ENCODE peak calls at places on chromosome 15, in four cellular contexts. D is heart left ventricle, A is right cardiac atrium, T is PC-3. J is an unnamed sample.

GRCh38 chr15:32646304-32646703 is 4.8 kb downstream of the SCG5 start:
- DNase-seq in D (no peak), A (no peak), T (no peak), J (no peak)

GRCh38 chr15:34161329-34161953 is 48.5 kb downstream of the KATNBL1 start:
- DNase-seq in D (no peak), A (no peak), T (peak; percentile 57), J (no peak)

GRCh38 chr15:90016721-90017120 is 15.6 kb downstream of the ZNF710 start:
- DNase-seq in D (no peak), A (no peak), T (no peak), J (no peak)

GRCh38 chr15:29102911-29103824 is 166.5 kb downstream of the NSMCE3 start:
- DNase-seq in D (peak; percentile 42), A (peak; percentile 50), T (no peak), J (peak; percentile 49)

GRCh38 chr15:48798319-48798718 is 12.6 kb downstream of the CEP152 start:
- DNase-seq in D (no peak), A (no peak), T (no peak), J (no peak)

GRCh38 chr15:43749690-43750345 is 3.6 kb downstream of the PDIA3 start:
- DNase-seq in D (no peak), A (no peak), T (no peak), J (peak; percentile 51)

GRCh38 chr15:100918034-100918689 is 995 bp upstream of the LRRK1 start:
- DNase-seq in D (peak; percentile 86), A (peak; percentile 82), T (peak; percentile 89), J (peak; percentile 92)

GRCh38 chr15:67358812-67359211 is 104.2 kb downstream of the IQCH start:
- DNase-seq in D (no peak), A (no peak), T (no peak), J (no peak)

GRCh38 chr15:24945711-24946110 is 9.1 kb upstream of the SNRPN start:
- DNase-seq in D (no peak), A (no peak), T (no peak), J (no peak)

GRCh38 chr15:63156086-63156707 is 1.1 kb downstream of the RPS27L start:
- DNase-seq in D (no peak), A (no peak), T (peak; percentile 13), J (no peak)

DNA sequence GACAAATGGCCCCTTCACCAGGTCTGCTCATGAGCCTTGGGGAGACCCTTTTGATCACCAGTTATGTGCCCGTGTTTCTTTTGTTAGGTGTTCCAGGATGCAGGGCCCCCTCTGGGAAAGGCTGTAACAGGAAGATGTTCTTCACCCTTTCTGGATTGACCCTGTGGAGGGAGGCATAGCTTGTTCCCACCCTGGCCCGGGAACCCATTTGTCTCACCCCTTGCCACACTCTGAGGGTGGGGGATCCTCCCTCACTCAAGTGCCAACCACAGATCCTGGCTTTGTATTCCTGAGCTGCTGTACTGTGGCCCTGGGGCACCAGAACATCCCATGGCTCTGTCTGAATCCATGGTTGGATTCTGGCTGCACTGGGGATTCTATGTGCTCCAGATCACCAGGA is 18.9 kb downstream of the IL16 start:
- DNase-seq in D (no peak), A (no peak), T (no peak), J (no peak)
- H3K4me3 ChIP-seq in D (no peak overlapping the region), A (no peak overlapping the region), T (no peak overlapping the region), J (no peak overlapping the region)

GRCh38 chr15:68554716-68555347 is 24.0 kb upstream of the CORO2B start:
- DNase-seq in D (no peak), A (no peak), T (no peak), J (no peak)

GRCh38 chr15:68553994-68554715 is 24.6 kb upstream of the CORO2B start:
- DNase-seq in D (peak; percentile 63), A (peak; percentile 57), T (peak; percentile 88), J (no peak)

GRCh38 chr15:68553594-68553993 is 25.2 kb upstream of the CORO2B start:
- DNase-seq in D (no peak), A (no peak), T (no peak), J (no peak)

GRCh38 chr15:68556139-68556990 is 22.4 kb upstream of the CORO2B start:
- DNase-seq in D (no peak), A (no peak), T (no peak), J (no peak)

GRCh38 chr15:68555348-68556037 is 23.3 kb upstream of the CORO2B start:
- DNase-seq in D (no peak), A (no peak), T (no peak), J (no peak)
- H3K27me3 ChIP-seq in D (no peaks in the 10 kb centered on the region), A (no peaks in the 10 kb centered on the region), T (no peaks in the 10 kb centered on the region), J (peaks cover 31% of the 10 kb centered on the region)

DNA sequence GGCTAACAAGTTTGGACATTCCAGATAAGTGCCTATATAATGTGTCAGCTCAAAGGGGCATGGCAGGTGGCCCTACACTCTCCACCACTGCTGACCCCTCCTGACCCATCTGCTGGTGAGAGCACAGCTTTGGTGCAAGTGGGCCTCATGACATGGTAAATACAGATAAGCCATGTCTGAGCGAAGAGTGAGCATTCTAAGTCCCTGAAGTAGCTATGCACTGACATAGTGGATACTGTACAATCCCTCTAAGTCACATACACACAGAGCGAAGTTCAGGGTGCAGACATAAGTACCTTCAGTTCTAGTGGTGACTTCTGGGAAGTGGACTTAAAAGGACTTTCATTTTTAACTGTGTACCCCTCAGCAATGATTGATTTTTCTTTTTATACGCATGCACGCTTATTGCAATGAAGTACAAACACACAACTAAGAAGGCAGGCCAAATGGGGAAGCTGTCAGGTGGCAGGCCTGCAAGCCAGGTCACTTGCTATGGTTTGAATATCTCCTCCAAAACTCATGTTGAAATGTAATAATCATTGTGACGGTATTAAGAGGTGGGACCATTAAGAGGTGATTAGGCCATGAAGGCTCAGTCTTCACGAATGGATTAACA is 41.5 kb downstream of the TBC1D2B start:
- DNase-seq in D (no peak), A (no peak), T (no peak), J (no peak)
- H3K4me3 ChIP-seq in D (no peak overlapping the region), A (no peak overlapping the region), T (no peak overlapping the region), J (no peak overlapping the region)

GRCh38 chr15:59991919-59992318 is 12.2 kb upstream of the FOXB1 start:
- DNase-seq in D (no peak), A (no peak), T (no peak), J (no peak)
- H3K27me3 ChIP-seq in D (peaks cover 81% of the 10 kb centered on the region), A (peaks cover 17% of the 10 kb centered on the region), T (peaks cover 68% of the 10 kb centered on the region), J (peaks cover 58% of the 10 kb centered on the region)

GRCh38 chr15:42401544-42402478 is 42.5 kb downstream of the CAPN3 start:
- DNase-seq in D (no peak), A (no peak), T (no peak), J (no peak)
- H3K4me3 ChIP-seq in D (no peak overlapping the region), A (no peak overlapping the region), T (no peak overlapping the region), J (no peak overlapping the region)

GRCh38 chr15:76187151-76187550 is 124.1 kb downstream of the ETFA start:
- DNase-seq in D (no peak), A (no peak), T (no peak), J (no peak)
- H3K27me3 ChIP-seq in D (peaks cover 54% of the 10 kb centered on the region), A (no peaks in the 10 kb centered on the region), T (no peaks in the 10 kb centered on the region), J (peaks cover 11% of the 10 kb centered on the region)

GRCh38 chr15:96474274-96474673 is 143.8 kb downstream of the NR2F2 start:
- DNase-seq in D (no peak), A (no peak), T (no peak), J (no peak)

GRCh38 chr15:96472647-96473046 is 142.1 kb downstream of the NR2F2 start:
- DNase-seq in D (no peak), A (no peak), T (no peak), J (no peak)

GRCh38 chr15:96473556-96473955 is 143.1 kb downstream of the NR2F2 start:
- DNase-seq in D (no peak), A (no peak), T (no peak), J (no peak)

DNA sequence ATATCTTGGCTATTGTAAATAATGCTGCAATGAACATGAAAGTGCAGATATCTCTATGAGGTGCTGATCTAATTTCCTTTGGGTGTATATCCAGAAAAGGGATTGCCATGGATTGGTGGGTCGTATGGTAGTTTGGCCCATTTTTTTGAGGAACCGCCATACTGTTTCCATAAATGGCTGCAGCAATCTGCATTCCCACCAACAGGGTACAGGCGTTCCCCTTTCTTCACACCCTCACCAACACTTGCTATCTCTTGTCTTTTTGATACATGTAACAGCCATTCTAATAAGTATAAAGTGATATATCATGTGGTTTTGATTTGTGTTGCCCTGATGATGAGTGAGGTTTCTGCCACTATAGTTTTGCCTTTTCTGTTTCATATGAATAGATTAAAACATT is 146.7 kb downstream of the NR2F2 start:
- DNase-seq in D (no peak), A (no peak), T (no peak), J (no peak)
- H3K4me3 ChIP-seq in D (no peak overlapping the region), A (no peak overlapping the region), T (no peak overlapping the region), J (no peak overlapping the region)

DNA sequence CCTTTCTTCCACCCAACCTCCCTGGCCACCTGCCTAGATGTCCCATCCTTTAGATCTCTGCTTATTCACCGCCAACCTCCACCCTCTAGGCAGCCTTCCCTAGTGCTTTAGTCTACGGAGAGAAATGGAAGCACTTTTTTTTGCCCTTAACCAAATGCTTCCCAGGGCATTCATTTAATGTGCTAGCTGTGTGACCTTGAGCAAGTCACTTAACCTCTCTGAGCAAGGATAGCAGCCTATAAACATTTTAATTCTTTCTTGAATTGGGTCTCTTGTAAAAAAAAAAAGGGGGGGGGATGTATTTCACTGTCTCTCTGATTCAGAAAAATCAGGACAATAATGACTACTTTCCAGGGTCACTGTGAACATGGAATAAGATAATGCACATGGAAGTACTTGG is 3.2 kb upstream of the INSYN1 start:
- DNase-seq in D (no peak), A (no peak), T (no peak), J (no peak)
- H3K27me3 ChIP-seq in D (peaks cover 9% of the 10 kb centered on the region), A (no peaks in the 10 kb centered on the region), T (peaks cover 74% of the 10 kb centered on the region), J (peaks cover 53% of the 10 kb centered on the region)

GRCh38 chr15:40932146-40932545 is 3.0 kb downstream of the DLL4 start:
- DNase-seq in D (peak; percentile 18), A (no peak), T (no peak), J (no peak)

GRCh38 chr15:40929730-40930429 is 740 bp downstream of the DLL4 start:
- DNase-seq in D (peak; percentile 71), A (no peak), T (peak; percentile 51), J (peak; percentile 75)

GRCh38 chr15:40931300-40932142 is 2.4 kb downstream of the DLL4 start:
- DNase-seq in D (peak; percentile 18), A (no peak), T (no peak), J (no peak)

GRCh38 chr15:40928975-40929729 is at the start of gene DLL4:
- DNase-seq in D (peak; percentile 74), A (peak; percentile 76), T (peak; percentile 77), J (peak; percentile 86)

DNA sequence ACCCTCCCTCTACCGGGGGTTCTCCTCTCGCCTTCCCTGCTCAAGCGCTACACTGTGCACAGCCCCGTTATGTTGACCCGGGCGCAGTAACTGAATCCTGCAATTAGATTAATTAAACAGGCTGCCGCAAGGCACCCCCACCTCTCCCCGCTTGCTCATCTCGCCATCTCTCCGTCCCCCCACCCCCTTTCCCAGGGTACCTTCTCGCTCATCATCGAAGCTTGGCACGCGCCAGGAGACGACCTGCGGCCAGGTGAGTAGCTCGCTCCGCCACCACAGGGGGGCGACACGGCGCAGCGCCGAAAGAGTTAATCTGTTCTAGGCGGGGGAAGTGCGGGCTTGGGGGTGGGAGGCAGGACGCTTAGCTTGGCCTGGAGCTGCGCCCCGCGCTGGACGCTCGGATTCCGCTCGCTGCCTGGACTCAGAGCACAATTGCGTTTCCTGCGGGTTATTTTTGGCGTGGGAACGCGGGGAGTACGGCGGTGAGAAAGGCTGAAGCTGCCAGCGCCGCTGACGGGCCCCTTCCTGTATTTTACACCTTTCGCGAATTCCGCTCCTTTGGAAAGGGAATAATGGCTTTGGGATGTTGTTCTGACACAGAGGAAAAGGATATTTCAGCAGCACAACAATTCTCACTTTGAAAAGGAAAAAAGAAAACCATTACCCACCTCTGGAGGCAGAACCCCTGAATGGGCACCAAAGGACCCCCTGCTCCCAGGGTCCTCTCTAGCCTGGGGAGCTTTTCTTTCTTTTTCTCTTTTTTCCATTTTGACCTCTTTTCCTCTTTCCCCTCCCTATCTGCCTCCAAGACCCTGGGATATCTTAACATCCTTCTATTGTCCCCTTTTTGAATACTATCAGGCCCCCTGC is 1.5 kb downstream of the DLL4 start:
- DNase-seq in D (peak; percentile 83), A (peak; percentile 72), T (peak; percentile 73), J (peak; percentile 69)
- H3K4me3 ChIP-seq in D (peak overlapping the region; percentile 71), A (peak overlapping the region; percentile 65), T (peak overlapping the region; percentile 76), J (peak overlapping the region; percentile 64)